ENCODE peak calls at places on chromosomes 1 and 21, in five cellular contexts. D is SK-N-SH, O is HCT116, F is GM12878, Z is HepG2. N is an unnamed sample.

GRCh38 chr1:1197551-1198422 is 8.6 kb downstream of the TNFRSF18 start:
- DNase-seq in Z (no peak), O (no peak), D (peak; percentile 39), F (no peak), N (no peak)

GRCh38 chr1:24704411-24705259 is 40.6 kb upstream of the CLIC4 start:
- DNase-seq in F (no peak), D (peak; percentile 46), O (no peak), Z (no peak), N (no peak)

GRCh38 chr1:101136739-101137138 is 100.1 kb upstream of the S1PR1 start:
- DNase-seq in Z (peak; percentile 73), F (peak; percentile 68), O (no peak), D (no peak), N (no peak)

GRCh38 chr1:230401763-230402294 is 24.3 kb downstream of the PGBD5 start:
- DNase-seq in O (no peak), F (no peak), D (peak; percentile 58), Z (no peak), N (no peak)

GRCh38 chr1:229860926-229861325 is 206.1 kb upstream of the GALNT2 start:
- DNase-seq in D (no peak), O (no peak), Z (no peak), F (no peak), N (no peak)

GRCh38 chr1:205441716-205442050 is 14.2 kb downstream of the BLACAT1 start:
- DNase-seq in D (no peak), Z (no peak), O (no peak), F (no peak), N (no peak)

GRCh38 chr1:181356505-181357340 is 126.6 kb upstream of the CACNA1E start:
- DNase-seq in F (no peak), O (no peak), Z (no peak), D (no peak), N (no peak)

GRCh38 chr21:41630917-41631316 is 123.0 kb upstream of the TMPRSS2 start:
- DNase-seq in D (no peak), Z (no peak), O (no peak), F (no peak), N (no peak)

GRCh38 chr1:64330839-64331238 is 127.4 kb downstream of the UBE2U start:
- DNase-seq in O (no peak), D (no peak), F (no peak), Z (no peak), N (no peak)

GRCh38 chr1:174074757-174075156 is 52.6 kb upstream of the RC3H1 start:
- DNase-seq in O (no peak), F (no peak), D (peak; percentile 30), Z (no peak), N (peak; percentile 52)

GRCh38 chr21:42125571-42126544 is 54.7 kb downstream of the UMODL1 start:
- DNase-seq in O (no peak), Z (peak; percentile 39), D (no peak), F (no peak), N (peak; percentile 54)

GRCh38 chr1:221743416-221744208 is 1.7 kb upstream of the DUSP10 start:
- DNase-seq in D (no peak), O (no peak), F (peak; percentile 94), Z (no peak), N (no peak)

GRCh38 chr1:214281902-214282695 is 1.1 kb downstream of the SMYD2 start:
- DNase-seq in D (peak; percentile 50), F (no peak), Z (peak; percentile 56), O (peak; percentile 34), N (peak; percentile 43)

GRCh38 chr1:1344672-1345361 is 4.4 kb downstream of the DVL1 start:
- DNase-seq in D (peak; percentile 85), O (peak; percentile 95), F (no peak), Z (no peak), N (peak; percentile 69)

GRCh38 chr1:170807432-170807831 is 127.9 kb upstream of the MROH9 start:
- DNase-seq in O (peak; percentile 56), Z (no peak), D (no peak), F (no peak), N (no peak)

GRCh38 chr1:94096797-94097549 is 24.0 kb downstream of the ABCA4 start:
- DNase-seq in D (no peak), Z (peak; percentile 61), F (no peak), O (no peak), N (no peak)

GRCh38 chr1:200237066-200237465 is 172.8 kb downstream of the ZNF281 start:
- DNase-seq in O (no peak), D (no peak), Z (no peak), F (no peak), N (no peak)

GRCh38 chr1:226404063-226404903 is 3.6 kb downstream of the PARP1 start:
- DNase-seq in F (no peak), Z (peak; percentile 20), D (peak; percentile 38), O (no peak), N (no peak)
- TF ChIP-seq JUND in F (no peak), Z (no peak), D (no peak), O (no peak), N (no peak)

GRCh38 chr1:150159550-150159949 is 9.8 kb downstream of the PLEKHO1 start:
- DNase-seq in F (no peak), Z (no peak), O (no peak), D (no peak), N (no peak)
- TF ChIP-seq JUND in F (no peak), Z (no peak), O (no peak), D (no peak), N (no peak)

GRCh38 chr1:4598561-4598960 is 55.8 kb upstream of the AJAP1 start:
- DNase-seq in O (no peak), D (no peak), F (no peak), Z (no peak), N (no peak)

GRCh38 chr1:4601986-4602385 is 52.4 kb upstream of the AJAP1 start:
- DNase-seq in D (no peak), Z (no peak), O (no peak), F (no peak), N (no peak)

GRCh38 chr1:4600615-4601460 is 53.6 kb upstream of the AJAP1 start:
- DNase-seq in D (no peak), Z (no peak), O (no peak), F (no peak), N (no peak)

GRCh38 chr1:4599951-4600481 is 54.4 kb upstream of the AJAP1 start:
- DNase-seq in Z (no peak), F (no peak), D (no peak), O (no peak), N (no peak)

DNA sequence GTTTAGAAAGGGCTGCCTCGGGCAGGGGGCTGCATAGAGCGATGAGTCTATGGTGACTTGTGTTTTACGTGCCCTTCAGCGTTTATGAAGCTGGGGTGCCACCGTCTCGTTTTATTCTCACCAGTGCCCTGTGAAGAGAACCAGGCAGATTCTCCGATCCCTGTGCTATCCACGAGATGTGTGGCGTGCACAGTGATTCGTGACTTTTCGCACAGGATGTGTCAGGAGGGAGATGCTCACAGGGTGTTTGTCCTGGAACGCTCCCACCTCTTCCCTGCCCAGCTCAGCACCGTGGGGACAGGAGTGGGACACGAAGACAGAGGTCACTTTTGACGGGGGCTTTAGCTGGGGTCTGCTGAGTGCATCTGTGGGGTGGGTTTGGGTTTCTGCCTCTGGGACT is 54.9 kb upstream of the AJAP1 start:
- DNase-seq in F (no peak), O (no peak), Z (no peak), D (no peak), N (no peak)
- TF ChIP-seq JUND in F (no peak), O (no peak), Z (no peak), D (no peak), N (no peak)

GRCh38 chr21:46058339-46059145 is 39.4 kb upstream of the COL6A2 start:
- DNase-seq in F (no peak), O (no peak), Z (no peak), D (no peak), N (no peak)
- TF ChIP-seq JUND in F (no peak), O (no peak), Z (no peak), D (no peak), N (no peak)

GRCh38 chr1:43383449-43383848 is 6.2 kb downstream of the MED8 start:
- DNase-seq in Z (no peak), D (no peak), O (no peak), F (no peak), N (peak; percentile 43)
- TF ChIP-seq JUND in Z (no peak), D (no peak), O (no peak), F (no peak), N (no peak)

DNA sequence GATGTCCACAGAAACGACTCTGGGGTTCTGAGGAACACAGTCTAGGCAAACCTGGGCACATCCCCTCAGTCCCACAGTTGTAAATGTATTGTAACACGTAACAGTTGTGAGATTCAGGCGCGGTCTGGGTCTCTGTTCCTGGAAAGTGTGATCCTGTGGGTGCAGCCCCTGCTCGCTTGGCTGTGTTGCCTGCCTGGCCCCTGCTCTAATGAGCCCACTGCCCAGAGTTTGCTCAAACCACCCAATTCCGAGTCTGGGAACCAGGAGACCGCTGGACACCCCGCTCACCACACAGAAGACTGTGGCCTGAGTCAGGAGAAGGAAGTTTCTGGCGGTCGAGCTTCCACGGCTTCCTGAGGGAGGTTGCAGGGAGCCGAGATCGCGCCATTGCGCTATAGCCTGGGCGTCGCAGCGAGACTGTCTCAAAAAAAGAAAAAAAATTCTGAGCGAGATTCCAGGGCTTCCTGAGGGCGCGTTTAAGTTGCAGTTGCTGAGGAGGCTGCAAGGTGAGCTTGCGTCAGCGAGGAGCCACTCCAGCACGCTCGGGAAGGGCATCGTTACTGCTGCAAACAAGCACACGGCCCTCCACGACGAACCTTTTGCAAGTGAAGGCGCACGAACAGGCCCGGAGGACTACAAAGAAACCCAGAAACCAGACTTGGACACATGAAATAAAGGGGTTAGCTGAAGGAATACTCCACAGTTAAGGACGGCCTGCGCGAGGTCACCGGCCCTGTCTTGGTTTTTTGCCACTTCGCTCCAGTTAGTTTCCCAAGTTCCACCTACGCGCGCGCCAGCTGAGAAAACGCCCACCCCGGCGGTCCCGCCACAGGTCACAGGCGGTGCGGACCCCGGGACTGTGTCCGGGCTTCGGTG is 1.1 kb downstream of the C21orf58 start:
- DNase-seq in D (no peak), Z (no peak), O (no peak), F (no peak), N (peak; percentile 28)
- TF ChIP-seq JUND in D (no peak), Z (no peak), O (no peak), F (no peak), N (no peak)

GRCh38 chr21:38985423-38986378 is 180.0 kb downstream of the ETS2 start:
- DNase-seq in Z (no peak), F (peak; percentile 12), O (no peak), D (peak; percentile 84), N (no peak)
- TF ChIP-seq JUND in Z (no peak), F (no peak), O (no peak), D (no peak), N (no peak)